ENCODE peak calls at places on chromosomes 12 and 14, in seven cellular contexts. B is lung; C is heart left ventricle; M is body of pancreas; K is transverse colon; A is naive thymus-derived CD4-positive, alpha-beta T cell; D is upper lobe of right lung. Y is an unnamed sample.
A peak's percentile ranks its signal among the peaks of the same experiment; 100 is the strongest.

GRCh38 chr12:39383064-39383552 is 59.8 kb downstream of the KIF21A start:
- DNase-seq in C (no peak), A (no peak), K (no peak), B (no peak), M (no peak), D (no peak), Y (no peak)

GRCh38 chr12:115872919-115873357 is 404.6 kb downstream of the MED13L start:
- DNase-seq in A (no peak), M (peak; percentile 59), K (peak; percentile 91), D (no peak), B (peak; percentile 65), C (no peak), Y (peak; percentile 75)

GRCh38 chr12:66050283-66050576 is 80.3 kb downstream of the LLPH start:
- DNase-seq in M (no peak), B (no peak), C (no peak), K (no peak), D (no peak), A (no peak), Y (no peak)

GRCh38 chr12:54217774-54218221 is 29.0 kb upstream of the SMUG1 start:
- DNase-seq in C (peak; percentile 57), M (no peak), A (no peak), K (peak; percentile 55), B (no peak), D (peak; percentile 65), Y (no peak)

GRCh38 chr12:268483-268840 is 5.8 kb upstream of the SLC6A13 start:
- DNase-seq in B (no peak), A (no peak), C (no peak), K (no peak), M (no peak), D (no peak), Y (no peak)

GRCh38 chr12:109088818-109089217 is 4.5 kb downstream of the ALKBH2 start:
- DNase-seq in B (no peak), C (no peak), K (no peak), A (no peak), D (no peak), M (no peak), Y (no peak)

GRCh38 chr12:89928467-89928866 is 219.8 kb upstream of the ATP2B1 start:
- DNase-seq in D (no peak), C (no peak), B (no peak), M (no peak), K (no peak), A (no peak), Y (no peak)

GRCh38 chr12:65501093-65501621 is 222.7 kb downstream of the MSRB3 start:
- DNase-seq in D (no peak), M (peak; percentile 12), B (no peak), C (peak; percentile 89), K (no peak), A (no peak), Y (no peak)

GRCh38 chr14:101444116-101444515 is 117.2 kb upstream of the DIO3 start:
- DNase-seq in M (no peak), K (no peak), C (no peak), A (no peak), B (peak; percentile 16), D (no peak), Y (no peak)

GRCh38 chr12:67772276-67773169 is 124.0 kb downstream of the DYRK2 start:
- DNase-seq in K (no peak), D (no peak), B (no peak), M (peak; percentile 16), A (no peak), C (peak; percentile 57), Y (no peak)

GRCh38 chr12:64633940-64634337 is 23.6 kb downstream of the RASSF3 start:
- DNase-seq in K (peak; percentile 74), B (peak; percentile 60), C (peak; percentile 62), D (peak; percentile 78), M (peak; percentile 71), A (no peak), Y (peak; percentile 59)

GRCh38 chr12:84362552-84362897 is 550.1 kb downstream of the SLC6A15 start:
- DNase-seq in M (no peak), D (peak; percentile 45), K (no peak), C (no peak), B (no peak), A (no peak), Y (no peak)

GRCh38 chr14:68576031-68576430 is 216.8 kb downstream of the ZFP36L1 start:
- DNase-seq in B (no peak), K (no peak), D (no peak), C (no peak), M (no peak), A (no peak), Y (no peak)

GRCh38 chr12:97276198-97276580 is 186.4 kb upstream of the RMST start:
- DNase-seq in M (no peak), B (no peak), K (no peak), D (no peak), A (no peak), C (no peak), Y (no peak)

GRCh38 chr12:104698871-104699270 is 242.1 kb downstream of the CHST11 start:
- DNase-seq in A (no peak), B (no peak), K (no peak), C (no peak), D (no peak), M (no peak), Y (no peak)

GRCh38 chr12:43501705-43502104 is 50.3 kb downstream of the ADAMTS20 start:
- DNase-seq in A (no peak), C (no peak), M (no peak), D (no peak), B (no peak), K (no peak), Y (no peak)

GRCh38 chr12:56007892-56008471 is 10.9 kb downstream of the SUOX start:
- DNase-seq in D (no peak), C (no peak), M (no peak), A (peak; percentile 31), B (no peak), K (no peak), Y (no peak)

GRCh38 chr14:68539311-68539737 is 253.5 kb downstream of the ZFP36L1 start:
- DNase-seq in A (no peak), K (no peak), B (peak; percentile 25), M (no peak), D (no peak), C (peak; percentile 65), Y (no peak)

GRCh38 chr12:113086249-113087164 is 30.0 kb downstream of the DTX1 start:
- DNase-seq in M (peak; percentile 75), B (no peak), A (no peak), D (no peak), K (peak; percentile 50), C (no peak), Y (peak; percentile 32)

GRCh38 chr14:70916776-70917175 is 9.5 kb downstream of the PCNX1 start:
- DNase-seq in D (no peak), K (no peak), M (no peak), A (no peak), C (no peak), B (no peak), Y (no peak)

GRCh38 chr14:96683575-96684289 is 113.5 kb upstream of the VRK1 start:
- DNase-seq in A (no peak), C (no peak), M (no peak), B (no peak), K (no peak), D (no peak), Y (no peak)

GRCh38 chr12:54759751-54760150 is 94.6 kb upstream of the MUCL1 start:
- DNase-seq in K (no peak), C (no peak), A (no peak), B (no peak), D (no peak), M (peak; percentile 21), Y (peak; percentile 15)

GRCh38 chr12:50326636-50327284 is 43.4 kb upstream of the LIMA1 start:
- DNase-seq in C (no peak), D (peak; percentile 69), B (peak; percentile 61), M (peak; percentile 59), A (no peak), K (peak; percentile 50), Y (peak; percentile 83)

DNA sequence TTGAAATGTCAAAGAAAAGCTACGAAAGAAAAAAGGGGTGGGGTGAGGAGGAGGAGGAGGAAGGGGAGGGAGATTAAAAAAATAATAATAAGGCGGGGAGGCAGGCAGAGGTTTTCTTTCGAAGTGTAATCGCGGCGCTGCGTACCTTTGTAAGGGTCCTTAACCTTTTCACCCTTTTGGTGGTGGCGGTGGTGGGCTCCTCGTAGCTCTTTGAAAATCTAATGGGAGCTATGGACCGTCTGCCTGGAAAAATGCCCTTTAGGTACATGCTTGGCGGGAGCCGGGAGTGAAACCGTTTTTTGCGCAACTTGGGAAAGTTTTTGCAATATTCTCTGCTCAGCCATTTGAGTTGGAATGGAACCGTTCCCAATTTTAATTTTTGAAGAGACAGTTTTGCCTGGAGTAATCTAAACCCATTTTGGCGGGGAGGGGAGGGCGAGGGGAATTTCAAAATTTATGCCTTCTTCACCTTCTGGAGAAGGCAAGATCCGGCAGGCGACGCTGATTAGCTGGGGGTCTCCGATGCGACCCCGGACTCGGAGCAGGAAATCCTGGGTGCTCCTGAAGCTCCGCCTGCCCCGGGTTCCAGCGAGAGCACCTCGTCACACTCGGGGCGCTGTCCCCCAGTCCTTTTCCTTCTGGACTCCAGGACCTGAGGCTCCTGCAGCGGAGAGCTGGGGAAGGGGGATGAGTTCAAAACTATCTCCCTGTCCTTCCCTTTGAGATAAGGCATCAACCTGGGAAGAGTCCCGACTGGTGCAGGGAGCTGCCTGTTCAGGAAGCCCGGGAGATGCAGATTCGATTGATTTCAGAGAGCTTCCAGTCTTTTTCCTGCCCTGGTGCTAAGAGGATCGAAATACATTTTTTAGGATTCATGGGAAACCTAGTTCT is 74.6 kb upstream of the TBX5 start:
- DNase-seq in B (no peak), M (no peak), D (no peak), A (no peak), C (no peak), K (no peak), Y (no peak)
- H3K4me3 ChIP-seq in B (no peak overlapping the region), M (no peak overlapping the region), D (peak overlapping the region; percentile 47), A (no peak overlapping the region), C (no peak overlapping the region), K (no peak overlapping the region), Y (no peak overlapping the region)

GRCh38 chr12:48788852-48789775 is at the start of gene ADCY6:
- DNase-seq in K (peak; percentile 84), A (no peak), B (peak; percentile 80), M (peak; percentile 89), C (peak; percentile 92), D (peak; percentile 92), Y (peak; percentile 81)
- H3K27ac ChIP-seq in K (peak within 1 kb of the TSS; percentile 95), A (no peak within 1 kb of the TSS), B (peak within 1 kb of the TSS; percentile 91), M (peak within 1 kb of the TSS; percentile 96), C (peak within 1 kb of the TSS; percentile 98), D (peak within 1 kb of the TSS; percentile 89), Y (peak within 1 kb of the TSS; percentile 87)

GRCh38 chr12:4138051-4138450 is 135.5 kb upstream of the CCND2 start:
- DNase-seq in M (no peak), D (no peak), K (no peak), A (no peak), B (no peak), C (no peak), Y (no peak)
- H3K4me1 ChIP-seq in M (no peaks in the 10 kb centered on the region), D (no peaks in the 10 kb centered on the region), K (no peaks in the 10 kb centered on the region), A (peaks cover 20% of the 10 kb centered on the region), B (peaks cover 8% of the 10 kb centered on the region), C (no peaks in the 10 kb centered on the region), Y (no peaks in the 10 kb centered on the region)

DNA sequence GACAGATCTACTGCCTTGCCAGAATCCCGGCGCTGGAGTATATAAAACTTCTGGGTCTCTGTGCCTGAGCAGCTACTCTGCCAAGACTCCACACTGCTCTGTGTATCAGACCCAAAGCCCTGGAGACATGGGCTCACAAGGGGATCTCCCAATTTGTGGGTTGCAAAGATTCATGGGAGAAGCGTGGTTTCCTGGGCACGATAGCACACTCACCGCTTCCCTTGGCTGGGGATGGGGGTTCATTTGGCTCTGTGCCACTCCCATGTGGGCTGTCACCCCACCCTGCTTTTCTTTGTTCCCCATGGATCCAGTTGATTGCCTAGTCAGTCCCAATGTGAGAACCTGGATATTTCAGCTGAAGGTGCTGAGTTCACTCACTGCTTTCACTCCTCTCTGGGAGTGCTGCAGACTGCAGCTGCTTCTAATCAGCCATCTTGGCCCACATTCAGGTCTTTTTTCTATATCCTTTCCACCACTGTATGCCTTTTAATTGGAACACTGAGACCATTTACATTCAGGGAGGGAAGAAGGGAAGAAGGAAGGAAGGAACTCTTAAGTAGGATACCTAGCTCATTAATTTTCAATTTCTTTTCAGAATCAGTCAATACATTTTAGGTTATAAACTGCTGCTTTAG is 39.9 kb upstream of the PCNX4 start:
- DNase-seq in D (no peak), M (no peak), A (peak; percentile 5), K (no peak), B (no peak), C (peak; percentile 27), Y (no peak)
- H3K4me3 ChIP-seq in D (no peak overlapping the region), M (no peak overlapping the region), A (no peak overlapping the region), K (no peak overlapping the region), B (no peak overlapping the region), C (no peak overlapping the region), Y (no peak overlapping the region)

Y was measured in small intestine.